ENCODE peak calls at places on chromosomes 5 and 9, in eight cellular contexts. One of them, this sample, is unnamed.

GRCh38 chr9:124835026-124835501 is 18.2 kb upstream of the WDR38 start:
- DNase-seq in cardiac fibroblast: peak
- DNase-seq in AG04450: peak
- DNase-seq in ascending aorta: no peak
- DNase-seq in HuH-7.5: peak
- DNase-seq in iris pigment epithelial cell: peak
- DNase-seq in left cardiac atrium: peak
- DNase-seq in sigmoid colon: peak
- DNase-seq in this sample: peak

GRCh38 chr9:86962692-86963091 is 15.4 kb upstream of the GAS1 start:
- DNase-seq in cardiac fibroblast: no peak
- DNase-seq in AG04450: no peak
- DNase-seq in ascending aorta: no peak
- DNase-seq in HuH-7.5: no peak
- DNase-seq in iris pigment epithelial cell: no peak
- DNase-seq in left cardiac atrium: no peak
- DNase-seq in sigmoid colon: no peak
- DNase-seq in this sample: no peak

GRCh38 chr9:627571-627970 is 213.9 kb upstream of the DMRT1 start:
- DNase-seq in cardiac fibroblast: no peak
- DNase-seq in AG04450: no peak
- DNase-seq in ascending aorta: no peak
- DNase-seq in HuH-7.5: no peak
- DNase-seq in iris pigment epithelial cell: no peak
- DNase-seq in left cardiac atrium: no peak
- DNase-seq in sigmoid colon: no peak
- DNase-seq in this sample: no peak

GRCh38 chr5:150263801-150264621 is 25.6 kb downstream of the CAMK2A start:
- DNase-seq in cardiac fibroblast: peak
- DNase-seq in AG04450: peak
- DNase-seq in ascending aorta: no peak
- DNase-seq in HuH-7.5: no peak
- DNase-seq in iris pigment epithelial cell: peak
- DNase-seq in left cardiac atrium: peak
- DNase-seq in sigmoid colon: peak
- DNase-seq in this sample: no peak

GRCh38 chr5:90528704-90529233 is 615 bp downstream of the LYSMD3 start:
- DNase-seq in cardiac fibroblast: peak
- DNase-seq in AG04450: no peak
- DNase-seq in ascending aorta: no peak
- DNase-seq in HuH-7.5: no peak
- DNase-seq in iris pigment epithelial cell: peak
- DNase-seq in left cardiac atrium: no peak
- DNase-seq in sigmoid colon: no peak
- DNase-seq in this sample: no peak

GRCh38 chr5:110258460-110258859 is 468.0 kb downstream of the TMEM232 start:
- DNase-seq in cardiac fibroblast: peak
- DNase-seq in AG04450: no peak
- DNase-seq in ascending aorta: no peak
- DNase-seq in HuH-7.5: no peak
- DNase-seq in iris pigment epithelial cell: peak
- DNase-seq in left cardiac atrium: no peak
- DNase-seq in sigmoid colon: peak
- DNase-seq in this sample: no peak

GRCh38 chr5:174384509-174384947 is 339.0 kb downstream of the NSG2 start:
- DNase-seq in cardiac fibroblast: peak
- DNase-seq in AG04450: peak
- DNase-seq in ascending aorta: no peak
- DNase-seq in HuH-7.5: no peak
- DNase-seq in iris pigment epithelial cell: peak
- DNase-seq in left cardiac atrium: no peak
- DNase-seq in sigmoid colon: no peak
- DNase-seq in this sample: no peak

GRCh38 chr5:149172261-149172660 is 31.0 kb downstream of the ABLIM3 start:
- DNase-seq in cardiac fibroblast: peak
- DNase-seq in AG04450: peak
- DNase-seq in ascending aorta: no peak
- DNase-seq in HuH-7.5: no peak
- DNase-seq in iris pigment epithelial cell: peak
- DNase-seq in left cardiac atrium: no peak
- DNase-seq in sigmoid colon: no peak
- DNase-seq in this sample: no peak

GRCh38 chr9:14554866-14555265 is 138.4 kb downstream of the ZDHHC21 start:
- DNase-seq in cardiac fibroblast: peak
- DNase-seq in AG04450: no peak
- DNase-seq in ascending aorta: no peak
- DNase-seq in HuH-7.5: no peak
- DNase-seq in iris pigment epithelial cell: no peak
- DNase-seq in left cardiac atrium: no peak
- DNase-seq in sigmoid colon: no peak
- DNase-seq in this sample: no peak

GRCh38 chr9:104950838-104951237 is 22.9 kb upstream of the ABCA1 start:
- DNase-seq in cardiac fibroblast: peak
- DNase-seq in AG04450: no peak
- DNase-seq in ascending aorta: no peak
- DNase-seq in HuH-7.5: no peak
- DNase-seq in iris pigment epithelial cell: no peak
- DNase-seq in left cardiac atrium: no peak
- DNase-seq in sigmoid colon: no peak
- DNase-seq in this sample: no peak

GRCh38 chr9:72786948-72787347 is 165.9 kb downstream of the ALDH1A1 start:
- DNase-seq in cardiac fibroblast: no peak
- DNase-seq in AG04450: no peak
- DNase-seq in ascending aorta: no peak
- DNase-seq in HuH-7.5: no peak
- DNase-seq in iris pigment epithelial cell: peak
- DNase-seq in left cardiac atrium: no peak
- DNase-seq in sigmoid colon: no peak
- DNase-seq in this sample: no peak

GRCh38 chr5:77987331-77987730 is 211.2 kb upstream of the TBCA start:
- DNase-seq in cardiac fibroblast: no peak
- DNase-seq in AG04450: no peak
- DNase-seq in ascending aorta: no peak
- DNase-seq in HuH-7.5: no peak
- DNase-seq in iris pigment epithelial cell: no peak
- DNase-seq in left cardiac atrium: no peak
- DNase-seq in sigmoid colon: no peak
- DNase-seq in this sample: no peak

GRCh38 chr5:100535060-100536005 is at the start of gene FAM174A:
- DNase-seq in cardiac fibroblast: peak
- DNase-seq in AG04450: peak
- DNase-seq in ascending aorta: peak
- DNase-seq in HuH-7.5: peak
- DNase-seq in iris pigment epithelial cell: peak
- DNase-seq in left cardiac atrium: peak
- DNase-seq in sigmoid colon: peak
- DNase-seq in this sample: peak

GRCh38 chr5:158882236-158882635 is 217.5 kb downstream of the EBF1 start:
- DNase-seq in cardiac fibroblast: no peak
- DNase-seq in AG04450: no peak
- DNase-seq in ascending aorta: no peak
- DNase-seq in HuH-7.5: no peak
- DNase-seq in iris pigment epithelial cell: no peak
- DNase-seq in left cardiac atrium: no peak
- DNase-seq in sigmoid colon: no peak
- DNase-seq in this sample: no peak

GRCh38 chr5:124752854-124753720 is 6.6 kb upstream of the ZNF608 start:
- DNase-seq in cardiac fibroblast: no peak
- DNase-seq in AG04450: no peak
- DNase-seq in ascending aorta: no peak
- DNase-seq in HuH-7.5: no peak
- DNase-seq in iris pigment epithelial cell: no peak
- DNase-seq in left cardiac atrium: no peak
- DNase-seq in sigmoid colon: no peak
- DNase-seq in this sample: no peak

GRCh38 chr5:58348996-58349728 is 110.7 kb downstream of the PLK2 start:
- DNase-seq in cardiac fibroblast: no peak
- DNase-seq in AG04450: no peak
- DNase-seq in ascending aorta: no peak
- DNase-seq in HuH-7.5: no peak
- DNase-seq in iris pigment epithelial cell: peak
- DNase-seq in left cardiac atrium: no peak
- DNase-seq in sigmoid colon: no peak
- DNase-seq in this sample: no peak

GRCh38 chr9:15231788-15232635 is 75.0 kb downstream of the TTC39B start:
- DNase-seq in cardiac fibroblast: peak
- DNase-seq in AG04450: no peak
- DNase-seq in ascending aorta: no peak
- DNase-seq in HuH-7.5: no peak
- DNase-seq in iris pigment epithelial cell: peak
- DNase-seq in left cardiac atrium: no peak
- DNase-seq in sigmoid colon: no peak
- DNase-seq in this sample: no peak

This sample was measured in heart left ventricle.